ENCODE peak calls at places on chromosomes 4 and X, in eight cellular contexts. G, W, V, K, X, L, Z and P are unnamed samples.

GRCh38 chr4:138182838-138183426 is 59.2 kb downstream of the SLC7A11 start:
- DNase-seq in G (no peak), W (peak; percentile 47), V (peak; percentile 25), K (no peak), X (no peak), L (peak; percentile 10), Z (peak; percentile 3), P (no peak)

GRCh38 chrX:47796433-47796906 is 40.2 kb upstream of the ZNF81 start:
- DNase-seq in G (no peak), W (peak; percentile 49), V (no peak), K (no peak), X (no peak), L (no peak), Z (no peak), P (no peak)

GRCh38 chr4:77395481-77395880 is 210.1 kb upstream of the CXCL13 start:
- DNase-seq in G (no peak), W (no peak), V (no peak), K (no peak), X (no peak), L (no peak), Z (no peak), P (no peak)

GRCh38 chrX:11269996-11270395 is 23.2 kb upstream of the AMELX start:
- DNase-seq in G (no peak), W (no peak), V (no peak), K (no peak), X (no peak), L (no peak), Z (no peak), P (no peak)

GRCh38 chr4:168618577-168619265 is 121.9 kb downstream of the PALLD start:
- DNase-seq in G (no peak), W (peak; percentile 59), V (no peak), K (no peak), X (no peak), L (no peak), Z (no peak), P (no peak)

GRCh38 chr4:166957451-166957850 is 276.8 kb downstream of the SPOCK3 start:
- DNase-seq in G (no peak), W (peak; percentile 34), V (no peak), K (no peak), X (no peak), L (no peak), Z (no peak), P (no peak)

GRCh38 chr4:101019941-101020401 is 327.4 kb downstream of the PPP3CA start:
- DNase-seq in G (peak; percentile 35), W (peak; percentile 46), V (no peak), K (no peak), X (no peak), L (no peak), Z (no peak), P (no peak)

GRCh38 chr4:139887378-139887801 is 221.8 kb downstream of the MGST2 start:
- DNase-seq in G (no peak), W (peak; percentile 32), V (no peak), K (no peak), X (no peak), L (no peak), Z (no peak), P (no peak)

GRCh38 chr4:25928956-25929336 is 14.9 kb downstream of the SMIM20 start:
- DNase-seq in G (no peak), W (no peak), V (no peak), K (no peak), X (no peak), L (no peak), Z (no peak), P (no peak)

GRCh38 chr4:152259866-152260265 is 276.0 kb downstream of the FBXW7 start:
- DNase-seq in G (no peak), W (peak; percentile 94), V (no peak), K (no peak), X (no peak), L (no peak), Z (no peak), P (no peak)

GRCh38 chrX:134631404-134632346 is 26.6 kb downstream of the PLAC1 start:
- DNase-seq in G (no peak), W (no peak), V (no peak), K (no peak), X (no peak), L (no peak), Z (no peak), P (no peak)

GRCh38 chr4:23942491-23942890 is 52.6 kb upstream of the PPARGC1A start:
- DNase-seq in G (no peak), W (no peak), V (no peak), K (no peak), X (no peak), L (no peak), Z (no peak), P (no peak)

GRCh38 chr4:6668391-6668790 is 25.3 kb upstream of the S100P start:
- DNase-seq in G (no peak), W (peak; percentile 43), V (no peak), K (no peak), X (no peak), L (no peak), Z (no peak), P (no peak)

GRCh38 chrX:104428231-104428630 is 137.8 kb upstream of the IL1RAPL2 start:
- DNase-seq in G (no peak), W (peak; percentile 17), V (no peak), K (no peak), X (no peak), L (no peak), Z (no peak), P (no peak)

GRCh38 chr4:95847908-95848468 is 8.1 kb downstream of the PDHA2 start:
- DNase-seq in G (no peak), W (no peak), V (no peak), K (no peak), X (no peak), L (no peak), Z (no peak), P (no peak)

GRCh38 chr4:87698394-87698793 is 48.3 kb downstream of the DMP1 start:
- DNase-seq in G (no peak), W (no peak), V (no peak), K (no peak), X (no peak), L (no peak), Z (no peak), P (no peak)

GRCh38 chrX:9349572-9350259 is 115.1 kb upstream of the TBL1X start:
- DNase-seq in G (no peak), W (peak; percentile 69), V (no peak), K (no peak), X (no peak), L (no peak), Z (no peak), P (peak; percentile 4)

GRCh38 chr4:140176735-140177134 is 22.8 kb upstream of the MAML3 start:
- DNase-seq in G (no peak), W (peak; percentile 94), V (no peak), K (no peak), X (no peak), L (no peak), Z (no peak), P (no peak)

GRCh38 chrX:21946925-21947641 is 6.6 kb downstream of the SMS start:
- DNase-seq in G (no peak), W (no peak), V (no peak), K (no peak), X (no peak), L (no peak), Z (no peak), P (no peak)

GRCh38 chr4:14853186-14853946 is 148.9 kb upstream of the CPEB2 start:
- DNase-seq in G (no peak), W (peak; percentile 83), V (no peak), K (no peak), X (no peak), L (no peak), Z (no peak), P (no peak)

GRCh38 chr4:661231-661630 is 12.8 kb downstream of the ATP5ME start:
- DNase-seq in G (no peak), W (no peak), V (no peak), K (no peak), X (no peak), L (no peak), Z (no peak), P (no peak)

GRCh38 chrX:22699591-22700091 is 300.1 kb upstream of the DDX53 start:
- DNase-seq in G (no peak), W (peak; percentile 18), V (no peak), K (no peak), X (no peak), L (no peak), Z (no peak), P (no peak)

GRCh38 chrX:115561605-115562491 is 874 bp downstream of the PLS3 start:
- DNase-seq in G (no peak), W (peak; percentile 38), V (peak; percentile 41), K (no peak), X (peak; percentile 23), L (peak; percentile 33), Z (peak; percentile 34), P (peak; percentile 26)

GRCh38 chr4:43132010-43132582 is 239.6 kb downstream of the GRXCR1 start:
- DNase-seq in G (peak; percentile 4), W (peak; percentile 69), V (peak; percentile 34), K (peak; percentile 3), X (peak; percentile 73), L (peak; percentile 2), Z (peak; percentile 42), P (no peak)

GRCh38 chr4:177250056-177250696 is 59.5 kb upstream of the NEIL3 start:
- DNase-seq in G (peak; percentile 64), W (peak; percentile 12), V (peak; percentile 19), K (peak; percentile 39), X (peak; percentile 55), L (peak; percentile 38), Z (peak; percentile 45), P (peak; percentile 11)

GRCh38 chrX:63750846-63751245 is 34.2 kb downstream of the ARHGEF9 start:
- DNase-seq in G (no peak), W (no peak), V (peak; percentile 22), K (no peak), X (no peak), L (no peak), Z (no peak), P (peak; percentile 7)

GRCh38 chrX:9416562-9417319 is 48.1 kb upstream of the TBL1X start:
- DNase-seq in G (no peak), W (no peak), V (no peak), K (no peak), X (no peak), L (no peak), Z (no peak), P (no peak)

GRCh38 chr4:184845367-184846011 is 19.7 kb upstream of the ACSL1 start:
- DNase-seq in G (no peak), W (peak; percentile 44), V (no peak), K (no peak), X (no peak), L (no peak), Z (no peak), P (no peak)

GRCh38 chr4:140137654-140138053 is 16.3 kb downstream of the MAML3 start:
- DNase-seq in G (no peak), W (peak; percentile 27), V (no peak), K (no peak), X (no peak), L (no peak), Z (no peak), P (no peak)

GRCh38 chrX:17413228-17413627 is 38.2 kb downstream of the NHS start:
- DNase-seq in G (no peak), W (peak; percentile 51), V (no peak), K (no peak), X (no peak), L (no peak), Z (no peak), P (no peak)

GRCh38 chr4:158130204-158130603 is 42.6 kb downstream of the GASK1B start:
- DNase-seq in G (no peak), W (no peak), V (no peak), K (no peak), X (no peak), L (no peak), Z (no peak), P (no peak)

GRCh38 chr4:15436515-15436914 is 8.7 kb downstream of the C1QTNF7 start:
- DNase-seq in G (no peak), W (no peak), V (no peak), K (no peak), X (no peak), L (no peak), Z (no peak), P (no peak)

GRCh38 chr4:10096201-10096975 is 20.2 kb downstream of the WDR1 start:
- DNase-seq in G (peak; percentile 76), W (peak; percentile 98), V (no peak), K (peak; percentile 65), X (no peak), L (peak; percentile 47), Z (peak; percentile 88), P (peak; percentile 49)

GRCh38 chrX:53654378-53654777 is 32.1 kb downstream of the HUWE1 start:
- DNase-seq in G (no peak), W (no peak), V (no peak), K (no peak), X (no peak), L (no peak), Z (no peak), P (no peak)